ENCODE peak calls at places on chromosomes 11 and 22, in four cellular contexts. U, G, F and I are unnamed samples.

GRCh38 chr11:61784506-61784805 is 7.9 kb downstream of the TMEM258 start:
- DNase-seq in U (no peak), G (no peak), F (no peak), I (no peak)

GRCh38 chr11:18132341-18132740 is at the start of gene MRGPRX3:
- DNase-seq in U (no peak), G (no peak), F (no peak), I (no peak)

GRCh38 chr11:47607380-47607779 is 13.2 kb upstream of the C1QTNF4 start:
- DNase-seq in U (no peak), G (no peak), F (no peak), I (no peak)

GRCh38 chr22:42388130-42388797 is 43.9 kb downstream of the NFAM1 start:
- DNase-seq in U (no peak), G (peak; percentile 86), F (no peak), I (no peak)

GRCh38 chr11:122697636-122698167 is 42.2 kb downstream of the UBASH3B start:
- DNase-seq in U (no peak), G (no peak), F (peak; percentile 64), I (peak; percentile 69)

GRCh38 chr11:118791961-118792578 is 1.1 kb upstream of the DDX6 start:
- DNase-seq in U (no peak), G (no peak), F (peak; percentile 73), I (peak; percentile 39)

GRCh38 chr11:67082071-67082791 is 25.6 kb downstream of the RHOD start:
- DNase-seq in U (no peak), G (no peak), F (peak; percentile 24), I (no peak)

GRCh38 chr22:32971252-32971651 is 86.9 kb downstream of the SYN3 start:
- DNase-seq in U (no peak), G (no peak), F (no peak), I (no peak)

GRCh38 chr11:11757871-11758270 is 83.9 kb upstream of the USP47 start:
- DNase-seq in U (no peak), G (no peak), F (no peak), I (no peak)

GRCh38 chr11:78261367-78261766 is 72.6 kb downstream of the USP35 start:
- DNase-seq in U (no peak), G (no peak), F (no peak), I (no peak)

GRCh38 chr11:17574799-17575144 is 27.7 kb downstream of the OTOG start:
- DNase-seq in U (no peak), G (no peak), F (no peak), I (no peak)

GRCh38 chr11:35649984-35650383 is 12.6 kb upstream of the TRIM44 start:
- DNase-seq in U (no peak), G (no peak), F (no peak), I (no peak)

GRCh38 chr11:104332110-104332509 is 168.2 kb upstream of the PDGFD start:
- DNase-seq in U (no peak), G (no peak), F (no peak), I (no peak)

GRCh38 chr11:5737091-5737490 is 843 bp downstream of the OR56B1 start:
- DNase-seq in U (no peak), G (no peak), F (no peak), I (no peak)

GRCh38 chr11:118682372-118682771 is 2.9 kb upstream of the TREH start:
- DNase-seq in U (peak; percentile 2), G (no peak), F (no peak), I (no peak)

GRCh38 chr11:62238151-62238550 is 3.9 kb upstream of the SCGB1D2 start:
- DNase-seq in U (no peak), G (no peak), F (no peak), I (no peak)

GRCh38 chr11:69691449-69691848 is 12.4 kb downstream of the FGF19 start:
- DNase-seq in U (no peak), G (no peak), F (no peak), I (no peak)

GRCh38 chr11:30741039-30741550 is 154.9 kb upstream of the MPPED2 start:
- DNase-seq in U (no peak), G (no peak), F (no peak), I (no peak)